ENCODE peak calls at places on chromosomes 11 and 22, in nine cellular contexts. N is transverse colon; Q is CD8-positive, alpha-beta T cell; Y is sigmoid colon; A is esophagus muscularis mucosa; S is H1; W is colonic mucosa; D is PC-3; U is CD4-positive, alpha-beta memory T cell. R is an unnamed sample.
A peak's percentile ranks its signal among the peaks of the same experiment; 100 is the strongest.

GRCh38 chr22:36104435-36104834 is 56.1 kb downstream of the APOL3 start:
- DNase-seq in N (no peak), Q (no peak), Y (peak; percentile 27), A (no peak), S (no peak), W (no peak), D (no peak), U (no peak), R (no peak)

GRCh38 chr11:74306440-74307175 is 4.8 kb downstream of the P4HA3 start:
- DNase-seq in N (no peak), Q (no peak), Y (no peak), A (no peak), S (no peak), W (no peak), D (no peak), U (no peak), R (no peak)

GRCh38 chr11:12189543-12190235 is 79.3 kb downstream of the MICAL2 start:
- DNase-seq in N (no peak), Q (no peak), Y (no peak), A (no peak), S (no peak), W (no peak), D (no peak), U (peak; percentile 66), R (no peak)

GRCh38 chr11:129625930-129626329 is 189.7 kb upstream of the TMEM45B start:
- DNase-seq in N (no peak), Q (no peak), Y (no peak), A (no peak), S (no peak), W (no peak), D (no peak), U (no peak), R (no peak)

GRCh38 chr11:75323609-75324008 is 27.9 kb downstream of the ARRB1 start:
- DNase-seq in N (peak; percentile 68), Q (no peak), Y (no peak), A (no peak), S (no peak), W (peak; percentile 75), D (no peak), U (no peak), R (peak; percentile 2)

GRCh38 chr11:2730323-2731284 is 30.8 kb upstream of the KCNQ1OT1 start:
- DNase-seq in N (no peak), Q (no peak), Y (no peak), A (no peak), S (no peak), W (no peak), D (no peak), U (no peak), R (no peak)

GRCh38 chr11:12963051-12963450 is 46.1 kb upstream of the RASSF10 start:
- DNase-seq in N (no peak), Q (no peak), Y (no peak), A (peak; percentile 53), S (no peak), W (no peak), D (no peak), U (no peak), R (no peak)

GRCh38 chr11:65546217-65546958 is 11.8 kb downstream of the LTBP3 start:
- DNase-seq in N (peak; percentile 99), Q (peak; percentile 97), Y (peak; percentile 90), A (peak; percentile 97), S (no peak), W (peak; percentile 99), D (peak; percentile 94), U (peak; percentile 96), R (peak; percentile 92)

GRCh38 chr11:92225563-92226308 is 1.1 kb downstream of the FAT3 start:
- DNase-seq in N (no peak), Q (no peak), Y (peak; percentile 64), A (no peak), S (no peak), W (peak; percentile 17), D (no peak), U (no peak), R (peak; percentile 52)

GRCh38 chr11:119380160-119380815 is 1.2 kb downstream of the USP2 start:
- DNase-seq in N (no peak), Q (no peak), Y (no peak), A (no peak), S (no peak), W (no peak), D (no peak), U (no peak), R (no peak)

GRCh38 chr22:37121887-37122591 is 12.5 kb upstream of the TMPRSS6 start:
- DNase-seq in N (peak; percentile 53), Q (peak; percentile 81), Y (no peak), A (no peak), S (no peak), W (peak; percentile 41), D (peak; percentile 56), U (peak; percentile 98), R (no peak)

GRCh38 chr11:65591939-65592814 is 3.4 kb downstream of the KCNK7 start:
- DNase-seq in N (peak; percentile 60), Q (no peak), Y (peak; percentile 76), A (no peak), S (no peak), W (peak; percentile 75), D (no peak), U (no peak), R (peak; percentile 82)

GRCh38 chr11:72850832-72851231 is 36.6 kb downstream of the ATG16L2 start:
- DNase-seq in N (no peak), Q (no peak), Y (no peak), A (no peak), S (no peak), W (no peak), D (no peak), U (no peak), R (no peak)

GRCh38 chr11:79312591-79313267 is 128.1 kb downstream of the TENM4 start:
- DNase-seq in N (no peak), Q (no peak), Y (no peak), A (no peak), S (no peak), W (no peak), D (no peak), U (no peak), R (no peak)

GRCh38 chr22:40728731-40729189 is 49.5 kb downstream of the MCHR1 start:
- DNase-seq in N (peak; percentile 54), Q (peak; percentile 44), Y (no peak), A (no peak), S (no peak), W (no peak), D (no peak), U (peak; percentile 76), R (no peak)

GRCh38 chr11:72381584-72382090 is 52.7 kb downstream of the CLPB start:
- DNase-seq in N (no peak), Q (no peak), Y (no peak), A (no peak), S (no peak), W (no peak), D (no peak), U (no peak), R (no peak)

GRCh38 chr22:23772315-23773246 is at the start of gene MMP11:
- DNase-seq in N (peak; percentile 76), Q (no peak), Y (peak; percentile 83), A (no peak), S (no peak), W (peak; percentile 81), D (peak; percentile 29), U (peak; percentile 36), R (peak; percentile 89)

GRCh38 chr11:69962152-69962551 is 116.0 kb upstream of the ANO1 start:
- DNase-seq in N (peak; percentile 29), Q (no peak), Y (no peak), A (no peak), S (no peak), W (peak; percentile 44), D (peak; percentile 94), U (no peak), R (no peak)

GRCh38 chr22:29225422-29226090 is 19.9 kb downstream of the EMID1 start:
- DNase-seq in N (peak; percentile 33), Q (no peak), Y (peak; percentile 76), A (no peak), S (no peak), W (peak; percentile 49), D (no peak), U (no peak), R (peak; percentile 91)

DNA sequence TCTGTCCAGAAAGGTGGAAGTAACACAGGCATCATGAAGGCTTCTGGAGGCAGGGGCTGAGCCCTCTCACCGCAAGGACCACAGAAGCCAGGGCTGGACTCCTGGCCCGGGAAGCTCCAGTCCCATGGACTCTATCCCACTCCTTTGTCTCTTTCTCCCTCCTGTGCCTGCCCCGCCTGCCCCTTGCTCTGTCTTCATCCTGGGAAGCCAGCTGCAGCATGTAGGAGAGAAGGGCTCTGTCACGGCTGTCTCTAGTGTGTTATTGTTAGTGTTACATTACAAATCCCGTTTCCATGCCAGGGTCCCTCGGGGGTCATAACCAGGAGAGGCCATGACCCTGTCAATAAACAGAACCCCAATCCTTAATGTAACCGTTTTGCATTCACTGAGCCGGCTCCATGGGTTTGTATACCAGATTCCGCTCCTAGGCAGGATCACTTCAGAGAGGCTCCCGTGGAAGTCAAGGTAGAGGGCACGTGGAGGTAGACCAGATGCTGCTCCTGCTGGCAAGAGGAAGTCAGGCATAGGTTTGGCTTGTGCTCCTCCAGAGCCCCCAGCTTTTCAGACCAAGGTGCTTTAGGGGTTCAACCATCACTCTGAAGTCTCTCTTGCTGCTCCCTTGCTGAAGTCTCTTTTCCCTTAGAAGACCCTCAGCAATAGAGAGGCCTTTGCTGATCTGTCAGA is 293.2 kb downstream of the ETS1 start:
- DNase-seq in N (no peak), Q (no peak), Y (no peak), A (no peak), S (no peak), W (no peak), D (no peak), U (no peak), R (no peak)
- H3K27ac ChIP-seq in N (peak overlapping the region; percentile 25), Q (no peak overlapping the region), Y (no peak overlapping the region), A (no peak overlapping the region), S (no peak overlapping the region), W (no peak overlapping the region), D (no peak overlapping the region), U (no peak overlapping the region), R (no peak overlapping the region)

GRCh38 chr22:20552913-20553401 is 45.5 kb downstream of the MED15 start:
- DNase-seq in N (no peak), Q (no peak), Y (peak; percentile 67), A (no peak), S (no peak), W (peak; percentile 44), D (no peak), U (no peak), R (no peak)
- H3K27ac ChIP-seq in N (peak overlapping the region; percentile 86), Q (peak overlapping the region; percentile 86), Y (peak overlapping the region; percentile 95), A (peak overlapping the region; percentile 85), S (no peak overlapping the region), W (peak overlapping the region; percentile 78), D (no peak overlapping the region), U (peak overlapping the region; percentile 75), R (peak overlapping the region; percentile 93)

GRCh38 chr11:894575-895201 is 15.9 kb downstream of the CHID1 start:
- DNase-seq in N (no peak), Q (no peak), Y (no peak), A (no peak), S (no peak), W (no peak), D (no peak), U (no peak), R (no peak)
- H3K27ac ChIP-seq in N (no peak overlapping the region), Q (no peak overlapping the region), Y (no peak overlapping the region), A (no peak overlapping the region), S (no peak overlapping the region), W (no peak overlapping the region), D (no peak overlapping the region), U (no peak overlapping the region), R (no peak overlapping the region)

DNA sequence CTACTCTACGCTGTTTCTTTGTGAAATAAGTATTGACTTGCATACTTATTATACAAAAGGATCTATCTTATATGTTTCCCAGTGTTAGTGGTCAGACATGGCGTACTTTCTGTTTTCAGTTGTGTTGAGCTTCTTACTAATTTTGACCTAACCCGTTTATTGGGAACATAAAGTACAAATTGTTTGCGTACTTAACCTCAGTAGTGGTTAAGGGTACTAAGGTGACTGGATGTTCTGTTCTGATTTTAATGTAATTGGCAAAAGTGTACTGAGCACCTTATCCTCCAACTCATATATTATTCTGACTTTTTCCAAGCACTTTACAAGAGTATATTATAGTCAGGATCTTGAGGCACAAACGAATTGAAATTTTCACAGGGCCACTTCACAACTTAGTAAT is 17.2 kb downstream of the TBCEL start:
- DNase-seq in N (no peak), Q (no peak), Y (no peak), A (no peak), S (no peak), W (no peak), D (no peak), U (no peak), R (no peak)
- H3K27ac ChIP-seq in N (no peak overlapping the region), Q (no peak overlapping the region), Y (no peak overlapping the region), A (no peak overlapping the region), S (no peak overlapping the region), W (no peak overlapping the region), D (no peak overlapping the region), U (no peak overlapping the region), R (no peak overlapping the region)